ENCODE peak calls at places on chromosomes 3 and 15, in nine cellular contexts. L is GM23248, Q is K562, R is neural progenitor cell, P is HCT116, C is PC-9, O is MM.1S, A is endothelial cell of umbilical vein, T is PC-3. F is an unnamed sample. For H3K79me2, the result is how much of the 10 kb centered on the place peaks cover.

GRCh38 chr15:101167791-101168462 is 83.9 kb downstream of the CHSY1 start:
- DNase-seq in R (no peak), T (peak), A (peak), C (peak), Q (peak), L (peak), P (peak), O (no peak), F (peak)

GRCh38 chr3:189999718-190000117 is 121.0 kb downstream of the P3H2 start:
- DNase-seq in A (no peak), L (no peak), C (no peak), T (peak), R (no peak), Q (no peak), O (no peak), P (no peak), F (no peak)

GRCh38 chr3:124512881-124513609 is 217.2 kb upstream of the UMPS start:
- DNase-seq in T (peak), A (no peak), O (no peak), P (no peak), L (no peak), Q (peak), R (peak), C (no peak), F (peak)

GRCh38 chr3:105367406-105368213 is 901 bp downstream of the ALCAM start:
- DNase-seq in L (peak), P (no peak), A (peak), T (peak), O (peak), Q (no peak), C (peak), R (peak), F (peak)

GRCh38 chr3:128845119-128845518 is 34.3 kb upstream of the ACAD9 start:
- DNase-seq in R (peak), C (no peak), L (no peak), A (no peak), T (no peak), P (no peak), Q (peak), O (no peak), F (no peak)

GRCh38 chr3:152620395-152620794 is 214.5 kb upstream of the P2RY1 start:
- DNase-seq in L (no peak), A (no peak), R (no peak), P (no peak), O (no peak), C (no peak), Q (no peak), T (no peak), F (no peak)

GRCh38 chr15:31758126-31758525 is 272.2 kb upstream of the CHRNA7 start:
- DNase-seq in R (no peak), O (peak), T (peak), A (peak), P (peak), Q (no peak), C (no peak), L (peak), F (peak)

GRCh38 chr3:101988591-101988990 is 139.3 kb downstream of the NFKBIZ start:
- DNase-seq in L (peak), O (no peak), T (peak), P (no peak), A (no peak), Q (no peak), R (no peak), C (no peak), F (no peak)

GRCh38 chr3:39208463-39209055 is 16.2 kb upstream of the XIRP1 start:
- DNase-seq in R (peak), O (peak), P (peak), A (peak), L (peak), T (peak), C (no peak), Q (peak), F (peak)

GRCh38 chr3:160840590-160840989 is 84.6 kb downstream of the PPM1L start:
- DNase-seq in C (no peak), P (no peak), T (no peak), Q (no peak), R (no peak), O (no peak), A (no peak), L (no peak), F (no peak)

GRCh38 chr15:60428935-60429334 is 31.1 kb upstream of the ANXA2 start:
- DNase-seq in P (no peak), Q (no peak), T (no peak), L (no peak), O (no peak), A (no peak), R (no peak), C (no peak), F (no peak)

GRCh38 chr3:45761831-45762230 is 34.5 kb downstream of the SLC6A20 start:
- DNase-seq in P (no peak), L (no peak), R (no peak), T (no peak), C (no peak), A (no peak), O (no peak), Q (no peak), F (no peak)

DNA sequence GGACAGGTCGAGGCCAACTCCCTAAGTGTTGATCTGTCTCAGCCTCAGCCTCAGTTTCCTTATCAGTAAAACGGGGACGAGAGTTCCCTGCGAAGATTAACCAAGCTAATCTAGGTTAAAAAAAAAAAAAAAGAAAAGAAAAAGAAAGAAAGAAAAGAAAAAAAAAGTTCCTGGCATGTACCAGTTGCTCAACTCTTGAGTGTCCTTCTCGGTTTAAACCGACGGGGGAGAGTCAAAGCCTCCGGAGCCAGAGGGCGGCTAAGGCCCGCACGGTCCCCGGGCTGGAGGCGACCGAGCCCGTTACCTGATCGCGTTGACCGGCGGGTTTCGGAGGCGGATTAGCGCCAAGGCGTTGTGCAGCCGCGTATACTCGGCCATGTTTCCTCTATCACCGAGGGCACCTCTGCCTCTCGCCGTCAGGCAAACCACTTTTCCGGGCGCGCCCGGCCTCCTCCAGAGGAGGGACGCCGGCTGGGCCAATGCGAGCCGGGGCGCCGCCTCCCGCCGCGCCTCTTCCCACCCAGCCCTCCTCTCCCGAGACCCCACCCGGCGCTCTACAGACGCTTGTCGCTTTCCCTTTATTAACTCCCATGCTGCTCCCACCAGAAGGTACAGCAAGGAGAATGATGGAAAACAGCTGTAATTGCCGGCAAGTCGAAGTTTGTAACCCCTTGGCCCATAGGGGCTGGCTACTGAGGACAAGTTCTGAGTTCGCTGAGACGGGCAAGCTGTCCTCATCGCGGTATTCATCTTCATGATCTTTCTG is at the start of gene EHHADH:
- DNase-seq in R (peak), L (peak), O (peak), A (peak), P (peak), C (peak), T (peak), Q (peak), F (peak)
- H2AFZ ChIP-seq in R (peak), L (peak), O (peak), A (peak), P (peak), C (peak), T (peak), Q (peak), F (peak)

GRCh38 chr15:40452296-40453090 is 11.7 kb downstream of the BAHD1 start:
- DNase-seq in T (no peak), O (no peak), A (no peak), Q (no peak), C (no peak), P (no peak), L (no peak), R (no peak), F (no peak)
- H3K79me2 ChIP-seq in T (half or more), O (half or more), A (under half), Q (half or more), C (half or more), P (half or more), L (half or more), R (half or more), F (half or more)

DNA sequence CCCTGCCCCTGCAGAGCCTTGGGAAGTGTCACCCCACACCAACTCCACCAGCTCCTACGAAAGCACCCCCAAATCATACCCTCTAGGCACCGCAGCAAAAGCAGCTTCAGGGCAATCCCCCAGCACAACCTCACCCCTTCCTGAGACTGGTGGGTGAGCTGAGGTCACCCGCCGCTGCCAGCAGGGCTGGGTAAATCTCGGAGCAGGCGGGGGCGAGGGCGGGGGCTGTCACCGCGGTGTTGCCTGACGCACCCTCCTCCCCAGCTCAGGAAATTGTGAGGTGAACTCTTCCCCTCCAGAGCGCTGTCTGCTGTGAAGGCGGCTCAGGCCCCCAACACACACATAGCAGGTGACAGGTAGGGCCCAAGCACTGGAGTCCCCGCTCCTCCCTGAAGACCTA is 30.3 kb upstream of the FURIN start:
- DNase-seq in Q (no peak), C (no peak), A (no peak), L (no peak), R (no peak), T (no peak), O (no peak), P (no peak), F (no peak)
- H2AFZ ChIP-seq in Q (peak), C (no peak), A (no peak), L (no peak), R (no peak), T (no peak), O (no peak), P (no peak), F (no peak)

GRCh38 chr15:59371458-59372351 is 966 bp downstream of the MYO1E start:
- DNase-seq in R (peak), A (peak), P (no peak), L (peak), T (peak), Q (no peak), O (no peak), C (no peak), F (peak)
- H3K79me2 ChIP-seq in R (under half), A (half or more), P (half or more), L (half or more), T (half or more), Q (under half), O (under half), C (half or more), F (under half)

DNA sequence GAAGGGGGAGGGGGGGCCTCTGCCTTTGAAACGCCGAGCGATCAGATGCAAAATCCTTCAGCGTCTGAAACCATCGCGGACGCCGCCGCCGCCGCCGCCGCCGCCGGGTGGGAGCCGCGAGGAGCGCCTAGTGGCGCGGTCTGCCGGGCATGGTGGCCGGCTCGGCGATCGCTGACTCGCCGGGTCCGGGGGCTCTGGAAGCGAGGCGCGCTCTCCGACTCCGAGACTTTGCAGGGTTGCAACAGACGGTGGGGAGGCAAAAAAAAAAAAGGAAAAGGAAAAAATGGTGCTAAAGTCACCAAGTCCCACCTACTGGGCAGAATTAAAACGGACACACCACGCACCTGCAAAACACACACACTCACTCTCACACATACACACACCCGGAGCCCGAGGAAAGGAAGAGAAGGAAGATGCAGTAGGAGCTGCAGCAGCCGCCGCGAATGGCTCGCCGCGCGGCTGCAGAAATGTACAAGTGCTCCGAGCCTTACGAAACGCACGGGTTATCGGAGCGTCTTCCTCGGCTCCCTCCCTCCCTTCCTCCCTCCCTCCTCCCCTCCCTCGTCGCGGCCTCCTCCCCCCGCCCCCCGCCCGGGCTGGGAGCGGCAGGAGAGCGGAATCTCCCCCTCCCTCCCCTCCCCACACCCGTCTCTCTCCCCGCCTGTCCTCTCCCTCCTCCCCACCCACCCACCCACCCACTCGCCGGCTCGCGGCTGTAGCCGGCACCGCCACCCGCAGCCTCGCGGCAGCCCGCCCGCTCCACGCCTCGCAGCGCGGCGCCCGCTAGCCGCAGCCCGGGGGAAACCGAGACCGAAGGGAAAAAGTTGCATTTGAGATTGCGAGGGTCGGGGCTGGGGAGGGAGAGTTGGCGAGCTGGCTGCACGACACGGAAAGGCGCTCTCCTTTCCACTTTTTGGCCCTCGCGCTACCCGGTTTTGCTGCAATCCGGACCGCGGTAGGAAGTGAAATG is at the start of gene NTRK3:
- DNase-seq in A (peak), P (no peak), R (peak), L (peak), Q (no peak), C (no peak), O (peak), T (no peak), F (peak)
- H2AFZ ChIP-seq in A (no peak), P (no peak), R (peak), L (no peak), Q (no peak), C (no peak), O (peak), T (no peak), F (peak)

DNA sequence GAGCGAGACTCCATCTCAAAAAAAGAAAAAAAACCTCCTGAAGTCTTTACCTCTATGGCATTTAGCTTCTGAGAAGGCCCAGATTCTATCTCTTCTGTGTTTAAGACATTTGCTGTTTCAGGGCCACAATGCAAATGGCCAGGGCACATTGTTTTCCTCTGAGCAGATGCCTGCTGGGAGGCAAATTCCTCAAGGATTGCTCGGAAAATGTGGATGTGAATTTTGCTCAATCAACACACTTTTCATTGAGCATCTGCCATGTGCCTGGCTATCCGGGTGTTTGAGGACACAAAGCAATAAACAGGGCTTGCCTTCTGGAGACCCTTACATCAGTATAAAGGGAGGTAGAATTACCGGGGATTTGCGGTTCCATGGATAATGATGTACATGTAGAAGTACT is 20.0 kb downstream of the TRIM71 start:
- DNase-seq in P (no peak), R (peak), T (no peak), A (no peak), O (no peak), Q (no peak), C (no peak), L (no peak), F (no peak)
- H3K79me2 ChIP-seq in P (under half), R (half or more), T (under half), A (under half), O (under half), Q (under half), C (under half), L (under half), F (half or more)